ENCODE peak calls at places on chromosomes 13 and 19, in eight cellular contexts. L, C, W, X, N, A, G and K are unnamed samples.

GRCh38 chr13:35818577-35819165 is 312.5 kb downstream of the DCLK1 start:
- DNase-seq in G (no peak), C (no peak), W (peak), N (no peak), A (no peak), L (no peak), X (peak), K (peak)

GRCh38 chr19:2371656-2372055 is 11.6 kb downstream of the TMPRSS9 start:
- DNase-seq in L (no peak), N (no peak), C (peak), X (no peak), G (no peak), W (no peak), A (peak), K (no peak)

GRCh38 chr19:10192922-10193321 is 1.8 kb downstream of the DNMT1 start:
- DNase-seq in W (no peak), N (no peak), G (no peak), A (no peak), X (no peak), C (no peak), L (no peak), K (no peak)

GRCh38 chr19:18389095-18389735 is 3.3 kb downstream of the GDF15 start:
- DNase-seq in X (no peak), A (no peak), L (no peak), W (no peak), C (no peak), G (no peak), N (no peak), K (no peak)

GRCh38 chr13:40566811-40567210 is 99.6 kb downstream of the FOXO1 start:
- DNase-seq in L (no peak), A (no peak), G (no peak), C (no peak), N (no peak), W (no peak), X (no peak), K (no peak)

GRCh38 chr19:29842471-29843179 is 30.8 kb downstream of the CCNE1 start:
- DNase-seq in A (no peak), W (no peak), L (no peak), G (no peak), X (no peak), C (no peak), N (no peak), K (no peak)

GRCh38 chr19:47267350-47267759 is 7.3 kb upstream of the INAFM1 start:
- DNase-seq in A (no peak), C (no peak), N (no peak), W (no peak), G (no peak), X (no peak), L (no peak), K (peak)

GRCh38 chr13:51465124-51465523 is 12.3 kb upstream of the INTS6 start:
- DNase-seq in A (no peak), L (no peak), N (no peak), C (no peak), X (no peak), W (no peak), G (no peak), K (no peak)

GRCh38 chr19:58476498-58477015 is 405 bp downstream of the ZNF446 start:
- DNase-seq in W (no peak), X (peak), C (no peak), N (no peak), A (no peak), G (no peak), L (peak), K (peak)

GRCh38 chr19:18500820-18501219 is 21.1 kb downstream of the ELL start:
- DNase-seq in N (no peak), L (no peak), X (peak), W (no peak), G (no peak), A (no peak), C (no peak), K (no peak)

GRCh38 chr13:21929400-21929799 is 258.5 kb downstream of the FGF9 start:
- DNase-seq in G (no peak), L (no peak), X (no peak), A (no peak), W (no peak), C (no peak), N (no peak), K (no peak)

GRCh38 chr19:39704181-39705044 is at the start of gene LGALS14:
- DNase-seq in C (no peak), A (no peak), N (peak), W (no peak), X (no peak), G (no peak), L (peak), K (no peak)

GRCh38 chr19:52778811-52779210 is 7.8 kb downstream of the ZNF600 start:
- DNase-seq in W (no peak), C (no peak), X (no peak), N (peak), A (no peak), L (no peak), G (peak), K (no peak)

GRCh38 chr19:37691881-37692504 is 27.6 kb downstream of the ZNF607 start:
- DNase-seq in X (peak), A (peak), N (peak), G (peak), C (peak), W (peak), L (peak), K (no peak)

GRCh38 chr13:91270031-91270430 is 77.5 kb upstream of the MIR17HG start:
- DNase-seq in A (no peak), N (no peak), L (no peak), X (no peak), W (no peak), G (no peak), C (no peak), K (peak)

GRCh38 chr19:13962738-13963602 is 10.7 kb downstream of the DCAF15 start:
- DNase-seq in C (no peak), G (no peak), L (no peak), W (peak), A (no peak), X (peak), N (no peak), K (no peak)

GRCh38 chr13:59425211-59425721 is 738.5 kb downstream of the DIAPH3 start:
- DNase-seq in W (peak), A (no peak), G (no peak), C (peak), L (no peak), X (peak), N (no peak), K (no peak)

GRCh38 chr13:111390522-111391270 is 70.3 kb downstream of the TEX29 start:
- DNase-seq in X (no peak), W (no peak), C (no peak), A (no peak), N (no peak), G (no peak), L (no peak), K (no peak)

GRCh38 chr19:46555684-46556083 is 45.4 kb upstream of the CALM3 start:
- DNase-seq in X (no peak), W (no peak), L (no peak), A (no peak), N (no peak), C (no peak), G (no peak), K (no peak)